ENCODE peak calls at places on chromosomes 1 and 21, in four cellular contexts. Q is choroid plexus epithelial cell, A is glutamatergic neuron, O is sigmoid colon. H is an unnamed sample.

GRCh38 chr1:165842363-165843129 is 15.1 kb downstream of the UCK2 start:
- DNase-seq in O (no peak), A (no peak), Q (peak), H (peak)

GRCh38 chr21:17343055-17343454 is 169.8 kb upstream of the CXADR start:
- DNase-seq in O (no peak), Q (peak), A (no peak), H (peak)

GRCh38 chr21:35352787-35353186 is 303.7 kb upstream of the RUNX1 start:
- DNase-seq in O (no peak), A (no peak), Q (no peak), H (no peak)

GRCh38 chr1:5513891-5514515 is 478.2 kb downstream of the NPHP4 start:
- DNase-seq in A (no peak), Q (peak), O (no peak), H (peak)

GRCh38 chr1:201330541-201330940 is 46.9 kb downstream of the TNNT2 start:
- DNase-seq in A (no peak), Q (no peak), O (peak), H (no peak)

GRCh38 chr1:189149547-189150375 is 1327.9 kb downstream of the BRINP3 start:
- DNase-seq in O (no peak), A (peak), Q (no peak), H (no peak)

GRCh38 chr1:16033101-16033632 is 10.4 kb upstream of the CLCNKB start:
- DNase-seq in O (no peak), A (no peak), Q (no peak), H (no peak)

GRCh38 chr1:84298336-84298687 is 3.2 kb upstream of the SAMD13 start:
- DNase-seq in O (peak), Q (peak), A (peak), H (peak)

GRCh38 chr1:215590779-215591491 is 23.8 kb downstream of the KCTD3 start:
- DNase-seq in O (no peak), Q (no peak), A (no peak), H (no peak)

GRCh38 chr1:229531326-229531725 is 23.2 kb upstream of the NUP133 start:
- DNase-seq in A (no peak), Q (no peak), O (no peak), H (no peak)

GRCh38 chr1:214458541-214458940 is 92.9 kb downstream of the PTPN14 start:
- DNase-seq in Q (no peak), A (no peak), O (no peak), H (no peak)

GRCh38 chr1:199282910-199283309 is 644.1 kb downstream of the PTPRC start:
- DNase-seq in O (no peak), Q (peak), A (no peak), H (no peak)

GRCh38 chr1:199279107-199279506 is 640.3 kb downstream of the PTPRC start:
- DNase-seq in Q (peak), O (no peak), A (no peak), H (peak)

GRCh38 chr1:199283814-199284213 is 645.0 kb downstream of the PTPRC start:
- DNase-seq in O (no peak), A (no peak), Q (peak), H (no peak)

DNA sequence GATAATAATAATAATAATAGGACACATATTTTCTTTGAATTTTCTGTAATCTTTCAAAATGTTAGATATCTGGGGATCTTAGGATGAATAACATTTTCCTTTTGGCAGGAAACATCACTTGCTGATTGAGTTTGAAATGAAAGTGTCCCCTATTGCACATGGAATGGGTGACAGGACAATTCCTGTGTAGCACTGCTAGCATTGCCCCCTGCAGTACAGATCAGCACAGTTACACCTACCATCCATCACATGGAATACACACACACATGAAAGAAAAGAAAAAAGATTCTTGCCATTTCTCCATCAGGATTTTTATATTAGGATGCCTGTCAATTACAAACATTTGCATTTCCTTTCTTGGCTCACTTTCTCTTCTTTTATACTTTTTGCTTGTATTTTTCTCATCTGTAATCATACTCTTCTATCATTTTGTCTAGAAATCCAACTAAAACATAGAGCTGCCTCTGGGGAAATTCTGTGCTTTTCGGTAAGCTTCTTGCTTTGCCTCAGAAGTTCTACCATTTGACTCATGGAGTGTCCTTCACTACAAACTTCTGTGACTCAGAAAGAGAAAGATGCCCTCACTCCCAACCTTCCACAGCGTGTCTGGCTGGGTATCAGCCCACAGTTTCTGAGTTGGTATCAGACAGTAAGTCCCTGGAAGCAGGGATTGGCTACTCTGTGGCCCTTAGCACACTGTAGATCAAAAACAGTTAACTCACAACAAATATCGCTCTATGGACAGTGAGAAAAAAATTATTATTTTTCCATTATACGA is 641.2 kb downstream of the PTPRC start:
- DNase-seq in A (no peak), Q (peak), O (no peak), H (no peak)
- TF ChIP-seq CTCF in A (no peak), Q (no peak), O (no peak), H (no peak)

DNA sequence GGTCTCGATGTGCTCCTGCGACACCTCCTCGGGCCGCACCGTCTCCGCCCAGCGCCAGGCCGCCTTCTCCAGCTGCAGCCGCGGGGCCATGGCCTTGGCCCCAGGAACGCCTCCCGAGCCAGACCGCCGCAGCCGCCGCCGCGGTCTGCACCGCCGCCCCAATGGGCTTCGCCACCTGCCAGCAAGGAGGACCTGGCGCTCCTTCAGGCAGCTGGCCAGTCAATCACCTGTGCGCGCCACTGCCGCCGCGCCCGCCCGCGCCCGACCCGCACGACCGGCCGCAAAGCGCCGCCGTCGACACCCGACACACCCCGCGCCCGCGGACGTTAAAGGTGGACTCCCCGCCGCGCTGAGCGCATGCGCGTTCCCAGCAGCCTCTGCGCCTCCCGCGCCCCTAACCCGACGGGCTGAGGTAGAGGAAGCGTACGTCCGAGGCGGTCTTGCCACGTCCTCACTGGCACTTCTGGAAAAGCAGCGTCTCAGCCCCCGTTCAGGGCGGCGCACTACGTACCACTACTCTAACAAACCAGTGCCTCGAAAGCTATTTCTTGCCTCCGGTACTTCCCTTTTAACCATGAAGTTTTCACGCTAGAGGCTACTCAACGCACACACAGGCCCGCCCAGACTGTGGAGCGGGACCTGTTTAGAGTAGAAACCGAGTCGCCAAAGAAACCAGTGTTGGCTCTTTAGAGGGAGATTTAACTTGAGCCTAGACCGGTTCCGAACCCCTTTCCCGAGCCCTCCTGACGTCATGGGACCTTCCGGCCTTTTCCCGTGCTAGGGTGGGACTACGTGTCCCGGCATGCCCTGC is at the start of gene USP48:
- DNase-seq in A (peak), Q (peak), O (peak), H (peak)
- TF ChIP-seq CTCF in A (no peak), Q (no peak), O (no peak), H (no peak)

GRCh38 chr1:240692339-240692705 is 80.4 kb upstream of the GREM2 start:
- DNase-seq in A (no peak), Q (no peak), O (no peak), H (no peak)
- TF ChIP-seq CTCF in A (no peak), Q (no peak), O (no peak), H (no peak)

GRCh38 chr1:50426108-50426700 is 3.0 kb upstream of the DMRTA2 start:
- DNase-seq in Q (no peak), A (no peak), O (no peak), H (no peak)

GRCh38 chr1:50426702-50427085 is 3.5 kb upstream of the DMRTA2 start:
- DNase-seq in Q (no peak), A (peak), O (no peak), H (no peak)

GRCh38 chr1:50424045-50424939 is 1.0 kb upstream of the DMRTA2 start:
- DNase-seq in O (no peak), Q (no peak), A (no peak), H (no peak)

GRCh38 chr1:50424940-50425375 is 1.7 kb upstream of the DMRTA2 start:
- DNase-seq in Q (no peak), A (no peak), O (no peak), H (no peak)

GRCh38 chr1:50425376-50426107 is 2.3 kb upstream of the DMRTA2 start:
- DNase-seq in Q (no peak), O (no peak), A (no peak), H (no peak)
- TF ChIP-seq CTCF in Q (no peak), O (no peak), A (no peak), H (no peak)

GRCh38 chr1:179026813-179027664 is 1.3 kb downstream of the FAM20B start:
- DNase-seq in O (no peak), Q (no peak), A (no peak), H (peak)
- TF ChIP-seq CTCF in O (no peak), Q (no peak), A (no peak), H (no peak)